ENCODE peak calls at places on chromosomes 6 and 20, in ten cellular contexts. H is Peyer's patch, Q is RWPE2, I is cardiac muscle cell, E is upper lobe of right lung, G is ascending aorta, C is endodermal cell, P is stomach, U is psoas muscle, D is GM06990. W is an unnamed sample.

GRCh38 chr6:66926060-66926459 is 1219.0 kb upstream of the EYS start:
- DNase-seq in Q (no peak), I (peak; percentile 33), U (no peak), E (no peak), C (no peak), G (no peak), D (no peak), H (no peak), P (no peak), W (no peak)

GRCh38 chr6:154414021-154414813 is 57.6 kb upstream of the IPCEF1 start:
- DNase-seq in E (no peak), P (no peak), H (no peak), Q (no peak), U (no peak), D (no peak), C (no peak), I (no peak), G (no peak), W (no peak)

GRCh38 chr6:11258260-11259237 is 26.1 kb upstream of the NEDD9 start:
- DNase-seq in E (no peak), G (no peak), C (peak; percentile 75), I (no peak), D (no peak), P (no peak), Q (no peak), U (no peak), H (peak; percentile 73), W (no peak)

GRCh38 chr6:53879608-53880007 is 84.8 kb downstream of the LRRC1 start:
- DNase-seq in D (no peak), P (no peak), Q (no peak), E (no peak), U (no peak), G (no peak), I (no peak), H (no peak), C (no peak), W (no peak)

GRCh38 chr6:30810813-30811329 is 66.5 kb upstream of the IER3 start:
- DNase-seq in Q (peak; percentile 96), H (no peak), E (no peak), C (peak; percentile 65), P (peak; percentile 36), D (peak; percentile 62), U (no peak), I (no peak), G (no peak), W (no peak)

GRCh38 chr6:84618046-84618752 is 146.2 kb downstream of the TBX18 start:
- DNase-seq in I (peak; percentile 88), E (no peak), C (no peak), H (no peak), G (no peak), D (no peak), Q (no peak), P (no peak), U (no peak), W (no peak)

GRCh38 chr6:154460306-154461071 is 50.0 kb downstream of the CNKSR3 start:
- DNase-seq in Q (no peak), P (no peak), C (no peak), E (no peak), G (no peak), H (no peak), D (no peak), I (peak; percentile 77), U (no peak), W (no peak)

GRCh38 chr6:48835421-48835958 is 627.6 kb downstream of the MMUT start:
- DNase-seq in Q (no peak), D (no peak), C (no peak), G (no peak), E (no peak), H (no peak), P (no peak), U (no peak), I (peak; percentile 50), W (no peak)

GRCh38 chr6:166168616-166169548 is 1.2 kb upstream of the TBXT start:
- DNase-seq in P (no peak), Q (no peak), H (no peak), C (peak; percentile 72), I (no peak), E (no peak), U (no peak), G (no peak), D (no peak), W (no peak)

GRCh38 chr6:166166314-166167257 is 1.1 kb downstream of the TBXT start:
- DNase-seq in E (no peak), H (no peak), P (no peak), U (no peak), D (no peak), G (no peak), I (no peak), Q (no peak), C (peak; percentile 69), W (no peak)

GRCh38 chr6:166167258-166167731 is 356 bp downstream of the TBXT start:
- DNase-seq in I (no peak), P (no peak), Q (no peak), C (peak; percentile 83), H (no peak), E (no peak), G (no peak), U (no peak), D (peak; percentile 30), W (no peak)

GRCh38 chr6:166169549-166170421 is 2.1 kb upstream of the TBXT start:
- DNase-seq in H (no peak), C (peak; percentile 71), Q (no peak), D (no peak), P (no peak), E (no peak), I (no peak), U (no peak), G (no peak), W (no peak)

DNA sequence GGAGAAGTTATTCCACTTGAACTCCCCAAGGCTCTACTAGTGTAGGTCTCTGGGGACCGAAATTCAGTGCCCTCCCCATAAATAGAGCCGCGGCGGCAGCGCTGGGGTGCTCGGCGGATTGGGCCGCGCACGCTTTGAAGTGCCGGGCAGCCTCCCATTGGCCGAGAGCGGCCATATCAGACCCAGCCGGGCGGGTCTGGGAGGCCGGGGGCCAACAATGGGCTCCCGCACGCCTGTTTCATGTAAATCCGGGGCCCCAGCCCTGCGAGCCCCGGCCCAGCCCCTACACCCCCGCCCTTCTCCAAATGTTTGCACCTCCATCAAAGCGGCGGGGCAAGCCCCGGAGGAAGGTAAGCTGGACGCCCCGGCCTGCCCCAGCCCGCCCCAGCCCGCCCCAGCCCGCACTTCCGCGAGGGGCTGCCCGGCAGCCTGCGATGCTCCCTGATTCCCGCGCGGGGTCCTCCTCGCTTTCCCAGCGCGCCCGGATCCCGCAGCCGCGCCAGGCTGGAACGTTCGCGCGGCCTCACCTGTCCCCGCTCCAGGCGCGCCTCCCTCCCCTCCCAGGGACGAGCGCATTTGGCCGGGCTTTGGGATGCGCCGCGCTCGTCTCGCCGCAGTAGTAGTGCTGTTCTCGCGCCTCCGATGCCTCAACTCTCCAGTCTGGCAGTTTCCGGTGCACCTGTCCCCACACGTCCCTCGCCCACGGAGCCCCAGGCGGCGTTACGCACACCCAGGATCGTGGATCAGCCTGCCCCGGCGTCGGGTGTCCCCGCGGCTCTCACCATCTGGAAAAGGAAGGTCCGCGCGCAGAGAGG is at the start of gene TBXT:
- DNase-seq in I (peak; percentile 11), U (no peak), E (no peak), P (no peak), C (peak; percentile 91), G (no peak), D (peak; percentile 44), Q (no peak), H (no peak), W (no peak)
- H3K4me3 ChIP-seq in I (peak within 1 kb of the TSS; percentile 27), U (peak within 1 kb of the TSS; percentile 44), E (peak within 1 kb of the TSS; percentile 30), P (peak within 1 kb of the TSS; percentile 50), C (peak within 1 kb of the TSS; percentile 81), G (peak within 1 kb of the TSS; percentile 4), D (peak within 1 kb of the TSS; percentile 66), Q (no peak within 1 kb of the TSS), H (peak within 1 kb of the TSS; percentile 34), W (no peak within 1 kb of the TSS)

GRCh38 chr20:49276895-49277785 is 717 bp downstream of the ZNFX1 start:
- DNase-seq in U (peak; percentile 38), C (peak; percentile 55), Q (no peak), D (peak; percentile 51), E (peak; percentile 72), I (no peak), P (no peak), G (no peak), H (peak; percentile 60), W (no peak)
- H3K36me3 ChIP-seq in U (peaks cover 16% of the 10 kb centered on the region), C (peaks cover 68% of the 10 kb centered on the region), Q (peaks cover 76% of the 10 kb centered on the region), D (peaks cover 21% of the 10 kb centered on the region), E (peaks cover 62% of the 10 kb centered on the region), I (peaks cover 41% of the 10 kb centered on the region), P (peaks cover 56% of the 10 kb centered on the region), G (peaks cover 36% of the 10 kb centered on the region), H (no peaks in the 10 kb centered on the region), W (peaks cover 9% of the 10 kb centered on the region)

GRCh38 chr6:6798430-6798829 is 209.9 kb downstream of the LY86 start:
- DNase-seq in H (no peak), I (no peak), Q (no peak), P (peak; percentile 14), U (no peak), D (no peak), E (no peak), G (no peak), C (no peak), W (no peak)

GRCh38 chr6:6793388-6794250 is 205.1 kb downstream of the LY86 start:
- DNase-seq in Q (no peak), H (no peak), C (peak; percentile 3), G (no peak), D (no peak), E (peak; percentile 70), I (no peak), U (no peak), P (no peak), W (no peak)

GRCh38 chr6:6801002-6801329 is 212.4 kb downstream of the LY86 start:
- DNase-seq in Q (no peak), C (no peak), E (no peak), H (no peak), G (no peak), P (peak; percentile 23), D (no peak), U (no peak), I (no peak), W (no peak)

GRCh38 chr6:6795396-6795795 is 206.9 kb downstream of the LY86 start:
- DNase-seq in H (no peak), E (no peak), I (no peak), G (no peak), P (no peak), Q (no peak), D (no peak), C (no peak), U (no peak), W (no peak)

DNA sequence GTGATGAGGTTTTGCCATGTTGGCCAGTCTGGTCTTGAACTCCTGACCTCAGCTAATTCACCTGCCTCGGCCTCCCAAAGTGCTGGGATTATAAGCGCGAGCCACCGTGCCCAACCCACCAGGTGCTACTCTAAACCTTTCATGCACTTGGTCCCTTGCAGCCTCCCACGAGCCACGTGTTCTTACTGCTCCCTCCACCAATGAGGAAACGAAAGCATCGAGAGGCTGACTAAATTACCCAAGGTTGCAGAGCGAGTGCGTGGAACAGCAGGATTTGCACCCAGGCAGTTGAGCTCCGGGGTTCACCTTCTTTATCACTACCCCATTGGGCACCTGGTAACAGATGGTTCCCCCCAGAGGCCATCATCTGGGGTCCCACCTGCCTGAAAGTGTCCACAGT is 208.3 kb downstream of the LY86 start:
- DNase-seq in E (no peak), H (no peak), C (no peak), P (peak; percentile 24), U (no peak), D (no peak), Q (no peak), G (no peak), I (no peak), W (no peak)
- TF ChIP-seq CTCF in E (no peak), H (no peak), C (no peak), P (no peak), U (no peak), D (no peak), Q (no peak), G (no peak), I (no peak), W (no peak)

GRCh38 chr20:8143474-8143873 is 11.4 kb downstream of the PLCB1 start:
- DNase-seq in U (no peak), P (no peak), H (no peak), Q (no peak), G (no peak), I (no peak), D (no peak), E (no peak), C (no peak), W (no peak)

GRCh38 chr20:8145246-8145639 is 13.2 kb downstream of the PLCB1 start:
- DNase-seq in C (no peak), I (no peak), D (no peak), U (no peak), P (no peak), H (no peak), Q (no peak), E (no peak), G (no peak), W (no peak)

GRCh38 chr20:8144282-8145245 is 12.5 kb downstream of the PLCB1 start:
- DNase-seq in Q (no peak), D (no peak), E (no peak), C (peak; percentile 54), H (no peak), P (no peak), I (peak; percentile 91), G (no peak), U (no peak), W (no peak)

GRCh38 chr20:8133816-8134451 is 1.9 kb downstream of the PLCB1 start:
- DNase-seq in U (no peak), Q (no peak), H (no peak), C (no peak), I (peak; percentile 43), D (no peak), G (no peak), P (no peak), E (no peak), W (no peak)

GRCh38 chr20:8139899-8140298 is 7.8 kb downstream of the PLCB1 start:
- DNase-seq in U (no peak), G (no peak), I (no peak), P (no peak), H (no peak), Q (no peak), C (peak; percentile 82), E (no peak), D (no peak), W (no peak)
- H3K4me3 ChIP-seq in U (no peak overlapping the region), G (no peak overlapping the region), I (no peak overlapping the region), P (no peak overlapping the region), H (no peak overlapping the region), Q (no peak overlapping the region), C (no peak overlapping the region), E (no peak overlapping the region), D (no peak overlapping the region), W (no peak overlapping the region)

W was measured in vagina.